ENCODE peak calls at places on chromosomes 3 and 15, in eight cellular contexts. L is lung, V is suprapubic skin, X is fibroblast of lung, R is right lobe of liver, Y is endodermal cell, M is heart right ventricle, Z is thoracic aorta. G is an unnamed sample. For H3K4me1, the result is how much of the 10 kb centered on the place peaks cover.

GRCh38 chr3:124174463-124174862 is 182.5 kb upstream of the ROPN1 start:
- DNase-seq in Y (no peak), M (peak), L (no peak), Z (no peak), R (no peak), X (no peak), V (no peak), G (no peak)

GRCh38 chr3:123449986-123450474 is 1.1 kb upstream of the ADCY5 start:
- DNase-seq in X (no peak), M (peak), Y (peak), V (no peak), L (no peak), Z (no peak), R (no peak), G (no peak)

GRCh38 chr15:64324513-64324912 is 31.5 kb downstream of the CSNK1G1 start:
- DNase-seq in M (no peak), V (no peak), X (no peak), Y (no peak), Z (no peak), R (no peak), L (no peak), G (no peak)

GRCh38 chr15:85793641-85794597 is 806 bp downstream of the KLHL25 start:
- DNase-seq in V (no peak), Y (peak), L (no peak), R (peak), X (no peak), M (no peak), Z (no peak), G (peak)

GRCh38 chr3:186198442-186198841 is 89.6 kb upstream of the ETV5 start:
- DNase-seq in Z (no peak), Y (no peak), X (no peak), M (no peak), V (no peak), L (no peak), R (no peak), G (no peak)

GRCh38 chr3:112979244-112979832 is 4.4 kb upstream of the CD200R1 start:
- DNase-seq in X (peak), V (no peak), M (no peak), Z (no peak), Y (no peak), L (no peak), R (no peak), G (peak)

GRCh38 chr3:11367116-11367781 is 95.1 kb downstream of the ATG7 start:
- DNase-seq in M (peak), V (peak), Y (no peak), Z (no peak), X (peak), L (peak), R (no peak), G (no peak)

GRCh38 chr15:58065445-58066041 is at the start of gene ALDH1A2:
- DNase-seq in X (no peak), L (no peak), R (peak), Z (no peak), M (peak), Y (peak), V (no peak), G (no peak)

GRCh38 chr15:78316211-78317077 is 17.0 kb upstream of the SKIC8 start:
- DNase-seq in M (no peak), X (no peak), R (no peak), Y (peak), L (no peak), V (no peak), Z (no peak), G (no peak)

GRCh38 chr3:172285844-172286243 is 162.4 kb downstream of the GHSR start:
- DNase-seq in M (no peak), Z (no peak), Y (no peak), X (peak), L (no peak), V (no peak), R (no peak), G (no peak)

GRCh38 chr15:98154863-98155262 is 194.4 kb downstream of the ARRDC4 start:
- DNase-seq in V (no peak), M (no peak), R (no peak), X (peak), Y (no peak), Z (no peak), L (no peak), G (no peak)

GRCh38 chr3:193905541-193905940 is 230.4 kb upstream of the HES1 start:
- DNase-seq in V (no peak), R (no peak), L (no peak), Z (no peak), Y (no peak), X (no peak), M (no peak), G (no peak)

GRCh38 chr3:124714218-124714853 is 15.9 kb upstream of the UMPS start:
- DNase-seq in M (peak), Y (no peak), L (no peak), Z (no peak), V (no peak), R (no peak), X (no peak), G (no peak)

GRCh38 chr3:171044828-171045793 is 18.6 kb upstream of the SLC2A2 start:
- DNase-seq in V (no peak), Y (no peak), Z (no peak), M (no peak), X (peak), R (no peak), L (peak), G (no peak)

GRCh38 chr3:31297899-31298298 is 234.8 kb upstream of the STT3B start:
- DNase-seq in X (no peak), L (no peak), Y (no peak), M (no peak), R (no peak), Z (no peak), V (no peak), G (no peak)

GRCh38 chr15:77456746-77457618 is 36.3 kb downstream of the HMG20A start:
- DNase-seq in L (no peak), Z (no peak), X (peak), M (no peak), Y (no peak), V (no peak), R (no peak), G (no peak)

GRCh38 chr3:5929027-5929426 is 741.5 kb downstream of the EDEM1 start:
- DNase-seq in X (no peak), R (no peak), L (no peak), M (no peak), Y (no peak), V (no peak), Z (no peak), G (no peak)

GRCh38 chr15:47415539-47415971 is 301.8 kb upstream of the SEMA6D start:
- DNase-seq in R (no peak), Y (no peak), L (no peak), M (no peak), Z (no peak), X (peak), V (no peak), G (no peak)

GRCh38 chr15:41521614-41522013 is 8.0 kb upstream of the LTK start:
- DNase-seq in M (no peak), X (no peak), Y (no peak), V (no peak), L (no peak), Z (no peak), R (no peak), G (no peak)

GRCh38 chr3:112074616-112075497 is 11.3 kb upstream of the C3orf52 start:
- DNase-seq in V (peak), Z (no peak), L (peak), Y (peak), M (no peak), R (peak), X (peak), G (no peak)

GRCh38 chr15:58742022-58742421 is 7.5 kb downstream of the ADAM10 start:
- DNase-seq in Y (no peak), X (peak), V (no peak), Z (no peak), M (no peak), R (no peak), L (no peak), G (no peak)

GRCh38 chr3:42247576-42248027 is 18.4 kb downstream of the CCK start:
- DNase-seq in R (no peak), Y (peak), L (peak), V (no peak), M (peak), Z (no peak), X (peak), G (peak)

GRCh38 chr3:102037209-102037608 is 187.9 kb downstream of the NFKBIZ start:
- DNase-seq in X (no peak), M (no peak), V (no peak), L (no peak), Y (no peak), Z (no peak), R (no peak), G (no peak)

GRCh38 chr3:193509103-193509965 is 45.4 kb downstream of the ATP13A4 start:
- DNase-seq in X (no peak), Y (no peak), R (no peak), Z (no peak), M (no peak), L (no peak), V (no peak), G (no peak)

GRCh38 chr3:14514323-14514720 is 25.8 kb downstream of the GRIP2 start:
- DNase-seq in Z (no peak), M (no peak), L (no peak), Y (peak), X (no peak), R (no peak), V (peak), G (no peak)

GRCh38 chr3:156675744-156676466 is 1.5 kb downstream of the TIPARP start:
- DNase-seq in Z (peak), R (peak), V (peak), Y (no peak), L (peak), X (peak), M (peak), G (no peak)

GRCh38 chr15:73851679-73852078 is 21.7 kb upstream of the TBC1D21 start:
- DNase-seq in Z (no peak), X (peak), R (no peak), M (peak), Y (peak), L (no peak), V (peak), G (peak)

GRCh38 chr3:140842984-140843649 is 98.5 kb upstream of the SLC25A36 start:
- DNase-seq in M (no peak), Y (no peak), L (no peak), Z (no peak), X (no peak), R (no peak), V (no peak), G (peak)

GRCh38 chr15:41811432-41812195 is 16.3 kb upstream of the JMJD7 start:
- DNase-seq in M (peak), Y (peak), V (peak), Z (peak), R (peak), X (peak), L (peak), G (peak)

GRCh38 chr15:85770014-85770721 is 24.6 kb downstream of the KLHL25 start:
- DNase-seq in L (no peak), X (no peak), V (no peak), R (no peak), Z (no peak), Y (no peak), M (no peak), G (no peak)

GRCh38 chr3:109644332-109644731 is 307.0 kb upstream of the DPPA4 start:
- DNase-seq in L (no peak), Z (no peak), R (no peak), Y (no peak), V (no peak), M (no peak), X (no peak), G (no peak)

GRCh38 chr3:108603689-108604088 is 14.2 kb downstream of the DZIP3 start:
- DNase-seq in Y (no peak), R (no peak), M (no peak), X (no peak), Z (no peak), V (no peak), L (no peak), G (peak)

GRCh38 chr15:52728899-52729298 is 49.7 kb upstream of the ATOSA start:
- DNase-seq in X (no peak), R (no peak), V (no peak), M (no peak), L (no peak), Z (no peak), Y (no peak), G (no peak)

DNA sequence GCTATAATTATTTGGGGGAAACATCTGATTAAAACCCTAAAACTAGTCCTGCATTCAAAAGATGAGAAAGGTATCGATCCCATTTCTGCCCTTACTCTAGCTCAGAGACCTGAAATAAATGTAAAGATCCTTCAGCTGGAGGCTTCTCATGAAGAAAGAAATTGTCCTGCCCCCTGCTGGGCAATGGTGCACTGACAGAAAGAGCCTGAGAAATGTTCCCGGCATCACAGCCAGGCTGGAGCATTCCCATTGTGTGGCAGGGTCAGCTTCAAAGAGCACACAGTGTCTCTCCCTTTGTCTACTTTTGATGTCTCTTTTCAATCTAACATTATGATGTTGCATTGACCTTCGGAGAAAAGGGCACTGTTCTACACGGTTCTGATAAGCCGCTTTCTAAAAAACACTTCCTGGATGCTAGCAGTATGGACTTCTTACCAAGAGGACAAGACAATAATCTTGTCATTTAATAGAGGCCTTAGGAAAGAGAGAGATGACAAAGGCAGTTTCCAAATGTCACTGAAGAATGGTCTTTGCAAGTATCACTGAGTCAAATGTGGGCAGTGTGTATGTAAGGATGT is 287.5 kb downstream of the MAGI1 start:
- DNase-seq in M (peak), R (peak), Z (no peak), L (no peak), X (peak), Y (peak), V (no peak), G (peak)
- TF ChIP-seq CTCF in M (peak), R (peak), Z (peak), L (peak), X (peak), Y (peak), V (no peak), G (peak)

GRCh38 chr3:184565421-184566211 is 4.0 kb downstream of the EPHB3 start:
- DNase-seq in X (peak), Z (no peak), R (no peak), Y (peak), M (no peak), L (peak), V (no peak), G (no peak)

GRCh38 chr3:184562875-184563568 is 1.4 kb downstream of the EPHB3 start:
- DNase-seq in L (no peak), Z (no peak), V (no peak), Y (peak), X (no peak), R (no peak), M (no peak), G (no peak)

GRCh38 chr3:184563569-184563925 is 2.0 kb downstream of the EPHB3 start:
- DNase-seq in X (no peak), R (no peak), M (no peak), V (no peak), L (no peak), Y (peak), Z (no peak), G (no peak)

GRCh38 chr3:184564685-184565385 is 3.2 kb downstream of the EPHB3 start:
- DNase-seq in L (no peak), Z (no peak), V (no peak), X (no peak), R (no peak), M (no peak), Y (no peak), G (no peak)

DNA sequence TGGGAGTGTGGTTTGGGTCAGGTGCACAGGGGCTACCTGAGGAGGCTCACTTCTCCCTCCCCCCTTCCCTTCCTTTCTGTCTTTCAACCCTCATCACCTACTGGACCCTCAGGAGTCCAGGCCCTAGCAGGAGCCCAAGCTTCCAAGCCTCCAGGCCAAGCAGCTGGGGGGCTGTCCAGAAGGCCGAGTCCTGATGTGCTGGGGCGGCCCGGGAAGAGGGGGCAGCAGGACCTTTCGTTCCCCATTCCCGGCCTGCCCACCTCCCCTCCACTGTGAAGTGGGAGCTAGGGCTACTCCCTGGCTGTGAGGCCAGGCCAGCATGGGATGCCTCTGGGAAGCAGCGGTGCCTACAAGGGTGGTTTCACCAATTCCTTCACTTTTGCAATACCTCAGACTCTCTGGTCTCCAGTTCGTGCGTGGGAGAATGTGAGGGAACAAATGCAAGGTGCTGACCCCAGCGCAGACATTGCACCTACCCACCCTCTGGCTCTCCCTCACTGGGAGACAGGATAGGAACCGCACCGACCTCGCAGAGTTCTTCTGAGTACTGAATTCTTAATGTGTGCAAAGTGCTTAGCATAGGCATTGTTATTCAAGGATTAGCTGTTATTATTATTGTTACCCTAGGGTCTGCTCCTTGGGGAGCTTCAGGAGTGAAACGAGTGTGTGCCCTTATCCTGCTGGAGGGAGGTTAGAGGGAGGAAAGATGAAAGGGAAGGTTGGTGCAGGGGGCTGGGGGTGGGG is 2.5 kb downstream of the EPHB3 start:
- DNase-seq in M (no peak), Z (no peak), L (no peak), Y (peak), V (no peak), X (no peak), R (no peak), G (no peak)
- H3K4me1 ChIP-seq in M (under half), Z (under half), L (under half), Y (under half), V (half or more), X (under half), R (under half), G (under half)

DNA sequence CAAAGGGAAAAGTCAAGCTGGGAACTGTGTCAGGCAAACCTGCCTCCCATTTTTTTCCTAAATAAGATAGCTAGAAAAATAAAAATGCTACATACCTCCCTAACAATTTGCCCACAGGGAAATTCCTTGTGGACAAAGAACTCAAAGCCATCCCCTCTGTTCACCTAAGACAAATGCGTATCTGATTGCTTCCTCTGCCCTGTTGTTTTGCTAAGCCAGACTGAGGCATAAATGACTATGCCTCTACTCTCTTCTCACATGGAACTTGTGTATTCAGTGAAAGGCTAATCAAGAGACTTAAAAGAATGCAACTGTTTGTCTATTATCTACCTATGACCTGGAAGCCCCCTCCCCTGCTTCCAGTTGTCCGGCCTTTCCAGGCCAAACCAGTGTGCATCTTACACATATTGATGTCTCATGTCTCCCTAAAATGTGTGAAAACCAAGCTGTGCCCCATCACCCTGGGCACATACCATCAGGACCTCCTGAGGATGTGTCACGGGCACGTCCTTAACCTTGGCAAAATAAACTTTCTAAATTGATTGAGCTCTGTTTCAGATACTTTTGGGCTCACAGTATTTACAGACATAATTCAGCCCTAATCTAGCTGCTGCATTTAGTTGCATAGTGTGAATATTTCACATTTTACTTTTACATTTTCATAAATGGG is 15.8 kb downstream of the CHD2 start:
- DNase-seq in Z (no peak), L (no peak), V (no peak), Y (no peak), R (no peak), M (no peak), X (no peak), G (no peak)
- H3K27ac ChIP-seq in Z (peak), L (no peak), V (peak), Y (peak), R (peak), M (peak), X (no peak), G (peak)

GRCh38 chr3:82165266-82165665 is 403.8 kb upstream of the GBE1 start:
- DNase-seq in V (no peak), R (no peak), M (no peak), Y (no peak), Z (no peak), L (no peak), X (no peak), G (no peak)

DNA sequence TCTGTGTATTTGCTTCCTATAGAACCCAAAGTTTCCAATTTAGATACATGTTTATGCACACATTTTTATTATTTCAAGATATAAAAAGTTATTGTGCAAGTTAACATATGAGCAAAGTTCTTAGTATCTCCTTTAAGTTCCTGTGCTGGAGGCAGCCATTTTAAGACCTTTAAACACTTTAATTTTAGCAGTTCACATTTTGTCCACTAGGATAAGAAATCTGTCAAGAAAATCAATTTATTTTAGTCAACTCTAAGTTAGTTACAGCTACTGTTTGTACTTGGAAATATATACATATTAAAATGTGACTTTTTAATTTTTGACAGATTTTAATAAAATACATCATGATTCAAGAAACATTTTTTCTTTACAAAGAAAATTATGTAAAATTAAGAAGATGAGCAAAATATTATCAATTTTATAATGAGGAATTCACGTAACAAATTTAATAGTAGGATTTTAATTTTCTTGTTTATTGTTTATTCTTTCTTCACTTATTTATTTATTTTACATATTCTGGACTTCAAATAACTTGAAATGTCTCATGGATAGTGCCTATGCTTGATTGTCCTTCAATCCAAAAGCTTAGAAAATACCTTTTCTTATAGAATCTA is 402.6 kb upstream of the GBE1 start:
- DNase-seq in Y (no peak), R (no peak), L (no peak), X (peak), M (no peak), Z (no peak), V (no peak), G (peak)
- TF ChIP-seq CTCF in Y (peak), R (no peak), L (no peak), X (peak), M (no peak), Z (no peak), V (no peak), G (peak)